ENCODE peak calls at places on chromosome 14, in four cellular contexts. One of them, this sample, is unnamed.

GRCh38 chr14:55302770-55303472 is 31.7 kb downstream of the FBXO34 start:
- DNase-seq in HepG2: no peak
- DNase-seq in K562: no peak
- DNase-seq in GM12878: no peak
- DNase-seq in this sample: no peak

GRCh38 chr14:96746101-96746500 is 51.1 kb upstream of the VRK1 start:
- DNase-seq in HepG2: no peak
- DNase-seq in K562: no peak
- DNase-seq in GM12878: no peak
- DNase-seq in this sample: no peak

GRCh38 chr14:33736299-33736698 is 214.6 kb downstream of the EGLN3 start:
- DNase-seq in HepG2: no peak
- DNase-seq in K562: no peak
- DNase-seq in GM12878: no peak
- DNase-seq in this sample: no peak

GRCh38 chr14:63986789-63987533 is 134.2 kb downstream of the SYNE2 start:
- DNase-seq in HepG2: no peak
- DNase-seq in K562: no peak
- DNase-seq in GM12878: no peak
- DNase-seq in this sample: no peak

GRCh38 chr14:53964249-53964648 is 7.6 kb upstream of the BMP4 start:
- DNase-seq in HepG2: no peak
- DNase-seq in K562: no peak
- DNase-seq in GM12878: no peak
- DNase-seq in this sample: no peak

GRCh38 chr14:73785834-73786631 is 65.6 kb upstream of the PTGR2 start:
- DNase-seq in HepG2: peak
- DNase-seq in K562: peak
- DNase-seq in GM12878: no peak
- DNase-seq in this sample: peak

GRCh38 chr14:32761381-32761968 is 177.2 kb upstream of the NPAS3 start:
- DNase-seq in HepG2: no peak
- DNase-seq in K562: no peak
- DNase-seq in GM12878: no peak
- DNase-seq in this sample: no peak

GRCh38 chr14:72753879-72754400 is 140.0 kb downstream of the DPF3 start:
- DNase-seq in HepG2: no peak
- DNase-seq in K562: no peak
- DNase-seq in GM12878: no peak
- DNase-seq in this sample: no peak

GRCh38 chr14:64184103-64184729 is 110.0 kb downstream of the ESR2 start:
- DNase-seq in HepG2: no peak
- DNase-seq in K562: no peak
- DNase-seq in GM12878: no peak
- DNase-seq in this sample: no peak

GRCh38 chr14:23910081-23910875 is 43.3 kb upstream of the DHRS4 start:
- DNase-seq in HepG2: peak
- DNase-seq in K562: peak
- DNase-seq in GM12878: no peak
- DNase-seq in this sample: peak

GRCh38 chr14:101191882-101192660 is 288.5 kb upstream of the RTL1 start:
- DNase-seq in HepG2: no peak
- DNase-seq in K562: no peak
- DNase-seq in GM12878: no peak
- DNase-seq in this sample: no peak

GRCh38 chr14:22996823-22997301 is 13.1 kb downstream of the C14orf93 start:
- DNase-seq in HepG2: no peak
- DNase-seq in K562: no peak
- DNase-seq in GM12878: no peak
- DNase-seq in this sample: no peak

GRCh38 chr14:91996951-91997371 is 42.9 kb downstream of the TRIP11 start:
- DNase-seq in HepG2: peak
- DNase-seq in K562: peak
- DNase-seq in GM12878: no peak
- DNase-seq in this sample: no peak

GRCh38 chr14:67533754-67534085 is 630 bp downstream of the PLEKHH1 start:
- DNase-seq in HepG2: no peak
- DNase-seq in K562: no peak
- DNase-seq in GM12878: no peak
- DNase-seq in this sample: no peak

GRCh38 chr14:70269582-70269981 is 80.8 kb upstream of the SLC8A3 start:
- DNase-seq in HepG2: no peak
- DNase-seq in K562: no peak
- DNase-seq in GM12878: no peak
- DNase-seq in this sample: no peak

GRCh38 chr14:64708148-64709004 is 4.2 kb downstream of the PLEKHG3 start:
- DNase-seq in HepG2: no peak
- DNase-seq in K562: no peak
- DNase-seq in GM12878: no peak
- DNase-seq in this sample: peak

GRCh38 chr14:66330916-66331315 is 155.3 kb upstream of the CCDC196 start:
- DNase-seq in HepG2: no peak
- DNase-seq in K562: no peak
- DNase-seq in GM12878: no peak
- DNase-seq in this sample: no peak

GRCh38 chr14:100160534-100160916 is 1.1 kb upstream of the DEGS2 start:
- DNase-seq in HepG2: no peak
- DNase-seq in K562: no peak
- DNase-seq in GM12878: no peak
- DNase-seq in this sample: no peak

GRCh38 chr14:23365353-23366162 is 586 bp upstream of the EFS start:
- DNase-seq in HepG2: no peak
- DNase-seq in K562: no peak
- DNase-seq in GM12878: no peak
- DNase-seq in this sample: peak

GRCh38 chr14:76759589-76759988 is 1.7 kb upstream of the VASH1 start:
- DNase-seq in HepG2: no peak
- DNase-seq in K562: peak
- DNase-seq in GM12878: no peak
- DNase-seq in this sample: peak

GRCh38 chr14:54673193-54674121 is 106.5 kb downstream of the SAMD4A start:
- DNase-seq in HepG2: no peak
- DNase-seq in K562: peak
- DNase-seq in GM12878: no peak
- DNase-seq in this sample: no peak

GRCh38 chr14:78933948-78934524 is 763.9 kb downstream of the NRXN3 start:
- DNase-seq in HepG2: peak
- DNase-seq in K562: peak
- DNase-seq in GM12878: no peak
- DNase-seq in this sample: no peak

GRCh38 chr14:95140060-95140858 is 17.1 kb downstream of the DICER1 start:
- DNase-seq in HepG2: no peak
- DNase-seq in K562: no peak
- DNase-seq in GM12878: no peak
- DNase-seq in this sample: no peak

GRCh38 chr14:73125169-73125588 is 11.1 kb upstream of the PSEN1 start:
- DNase-seq in HepG2: no peak
- DNase-seq in K562: no peak
- DNase-seq in GM12878: no peak
- DNase-seq in this sample: no peak

GRCh38 chr14:51610766-51611165 is 40.9 kb upstream of the FRMD6 start:
- DNase-seq in HepG2: no peak
- DNase-seq in K562: no peak
- DNase-seq in GM12878: no peak
- DNase-seq in this sample: no peak

GRCh38 chr14:89495718-89496117 is 78.7 kb upstream of the FOXN3 start:
- DNase-seq in HepG2: no peak
- DNase-seq in K562: no peak
- DNase-seq in GM12878: no peak
- DNase-seq in this sample: no peak

GRCh38 chr14:72904840-72905561 is 11.1 kb upstream of the DPF3 start:
- DNase-seq in HepG2: peak
- DNase-seq in K562: peak
- DNase-seq in GM12878: no peak
- DNase-seq in this sample: peak

GRCh38 chr14:64923015-64923414 is 8.8 kb downstream of the CHURC1 start:
- DNase-seq in HepG2: no peak
- DNase-seq in K562: no peak
- DNase-seq in GM12878: no peak
- DNase-seq in this sample: no peak

GRCh38 chr14:73591690-73592448 is at the start of gene ACOT4:
- DNase-seq in HepG2: no peak
- DNase-seq in K562: no peak
- DNase-seq in GM12878: no peak
- DNase-seq in this sample: peak

GRCh38 chr14:22315336-22315735 is 273.7 kb downstream of the DAD1 start:
- DNase-seq in HepG2: no peak
- DNase-seq in K562: no peak
- DNase-seq in GM12878: no peak
- DNase-seq in this sample: no peak

GRCh38 chr14:95511687-95512086 is 4.8 kb downstream of the SYNE3 start:
- DNase-seq in HepG2: no peak
- DNase-seq in K562: no peak
- DNase-seq in GM12878: no peak
- DNase-seq in this sample: no peak

GRCh38 chr14:65229431-65230286 is 127.3 kb upstream of the MAX start:
- DNase-seq in HepG2: peak
- DNase-seq in K562: peak
- DNase-seq in GM12878: no peak
- DNase-seq in this sample: peak

GRCh38 chr14:67358914-67359313 is 690 bp downstream of the ATP6V1D start:
- DNase-seq in HepG2: no peak
- DNase-seq in K562: no peak
- DNase-seq in GM12878: no peak
- DNase-seq in this sample: no peak

GRCh38 chr14:102878174-102878969 is 44.1 kb upstream of the AMN start:
- DNase-seq in HepG2: no peak
- DNase-seq in K562: no peak
- DNase-seq in GM12878: no peak
- DNase-seq in this sample: peak
- TF ChIP-seq CREM in HepG2: no peak
- TF ChIP-seq CREM in K562: no peak
- TF ChIP-seq CREM in GM12878: no peak
- TF ChIP-seq CREM in this sample: no peak

DNA sequence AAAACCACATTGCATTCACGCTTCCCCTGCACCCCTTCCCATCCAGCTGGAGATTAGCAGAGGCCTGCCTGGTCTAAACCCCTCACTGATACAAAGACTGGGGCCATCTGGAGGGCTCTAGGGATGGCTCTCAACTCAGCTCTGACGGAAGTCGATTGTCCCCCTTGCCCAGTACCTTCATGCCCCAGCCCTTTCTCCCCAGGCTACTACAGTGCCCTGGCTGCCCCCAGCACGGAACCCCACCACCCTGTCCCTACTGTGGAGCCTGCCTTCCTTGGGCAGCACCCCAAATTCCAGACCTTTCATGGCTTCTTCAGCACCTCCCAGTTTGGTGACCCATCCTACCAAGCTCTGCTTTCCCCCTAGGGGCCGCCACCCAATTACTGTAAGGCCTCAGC is 25.6 kb downstream of the ZFP36L1 start:
- DNase-seq in HepG2: no peak
- DNase-seq in K562: no peak
- DNase-seq in GM12878: no peak
- DNase-seq in this sample: no peak
- TF ChIP-seq CTCF in HepG2: no peak
- TF ChIP-seq CTCF in K562: peak
- TF ChIP-seq CTCF in GM12878: no peak
- TF ChIP-seq CTCF in this sample: no peak

GRCh38 chr14:35821546-35822411 is 4.4 kb upstream of the BRMS1L start:
- DNase-seq in HepG2: peak
- DNase-seq in K562: peak
- DNase-seq in GM12878: no peak
- DNase-seq in this sample: no peak

GRCh38 chr14:35814371-35815005 is 5.4 kb upstream of the RALGAPA1 start:
- DNase-seq in HepG2: peak
- DNase-seq in K562: peak
- DNase-seq in GM12878: no peak
- DNase-seq in this sample: peak

GRCh38 chr14:35822501-35822900 is 3.6 kb upstream of the BRMS1L start:
- DNase-seq in HepG2: no peak
- DNase-seq in K562: no peak
- DNase-seq in GM12878: no peak
- DNase-seq in this sample: no peak

GRCh38 chr14:35818346-35819115 is 7.6 kb upstream of the BRMS1L start:
- DNase-seq in HepG2: peak
- DNase-seq in K562: peak
- DNase-seq in GM12878: no peak
- DNase-seq in this sample: no peak

GRCh38 chr14:35819591-35820540 is 6.3 kb upstream of the BRMS1L start:
- DNase-seq in HepG2: no peak
- DNase-seq in K562: no peak
- DNase-seq in GM12878: no peak
- DNase-seq in this sample: no peak
- TF ChIP-seq CREM in HepG2: no peak
- TF ChIP-seq CREM in K562: no peak
- TF ChIP-seq CREM in GM12878: no peak
- TF ChIP-seq CREM in this sample: no peak

GRCh38 chr14:104001003-104001402 is 58.7 kb upstream of the RD3L start:
- DNase-seq in HepG2: peak
- DNase-seq in K562: peak
- DNase-seq in GM12878: no peak
- DNase-seq in this sample: peak
- TF ChIP-seq CTCF in HepG2: peak
- TF ChIP-seq CTCF in K562: peak
- TF ChIP-seq CTCF in GM12878: peak
- TF ChIP-seq CTCF in this sample: peak

DNA sequence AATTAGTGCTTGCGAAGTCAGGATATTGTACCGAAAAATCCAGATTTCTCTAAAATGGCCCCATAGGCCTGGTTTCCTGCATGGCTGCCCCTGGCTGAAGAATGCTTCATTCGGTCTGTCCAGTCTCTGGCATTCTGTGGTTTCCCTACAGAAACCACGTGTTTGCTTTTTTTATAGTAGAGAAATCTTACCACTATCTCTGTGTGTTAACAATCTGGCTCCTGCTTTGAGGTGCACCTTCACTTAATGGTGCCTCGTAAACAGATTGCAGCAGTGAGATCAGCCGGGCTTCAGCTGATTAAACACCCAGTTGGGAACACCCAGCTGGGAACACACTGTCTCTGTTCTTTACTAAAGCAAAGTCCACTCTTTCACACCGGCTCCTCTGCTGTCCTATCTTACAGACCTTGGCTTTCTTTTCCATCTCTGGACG is 6.7 kb upstream of the DNAAF2 start:
- DNase-seq in HepG2: peak
- DNase-seq in K562: no peak
- DNase-seq in GM12878: no peak
- DNase-seq in this sample: no peak
- TF ChIP-seq CREM in HepG2: peak
- TF ChIP-seq CREM in K562: no peak
- TF ChIP-seq CREM in GM12878: no peak
- TF ChIP-seq CREM in this sample: no peak

GRCh38 chr14:71403673-71404072 is 496.4 kb downstream of the PCNX1 start:
- DNase-seq in HepG2: peak
- DNase-seq in K562: no peak
- DNase-seq in GM12878: peak
- DNase-seq in this sample: no peak
- TF ChIP-seq CTCF in HepG2: peak
- TF ChIP-seq CTCF in K562: no peak
- TF ChIP-seq CTCF in GM12878: peak
- TF ChIP-seq CTCF in this sample: no peak

DNA sequence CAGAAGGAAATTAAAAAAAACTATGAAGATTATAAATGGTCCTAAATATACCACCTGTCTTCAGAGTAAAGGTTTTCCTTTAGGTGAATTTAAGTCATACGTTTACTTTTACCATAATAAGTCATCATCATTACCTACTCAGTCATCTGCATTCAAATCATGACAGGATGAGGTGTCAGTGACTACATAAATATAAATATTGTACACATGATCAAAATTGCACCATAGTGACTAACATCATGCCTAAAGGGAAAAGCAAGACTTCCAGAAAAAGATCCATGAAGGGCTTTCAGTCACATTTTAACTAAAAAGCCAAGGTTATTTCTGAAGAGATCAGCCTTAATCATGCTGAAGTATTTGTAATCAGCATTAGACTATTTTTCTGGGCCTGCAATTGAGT is 759.9 kb upstream of the FLRT2 start:
- DNase-seq in HepG2: no peak
- DNase-seq in K562: no peak
- DNase-seq in GM12878: no peak
- DNase-seq in this sample: no peak
- TF ChIP-seq CREM in HepG2: no peak
- TF ChIP-seq CREM in K562: no peak
- TF ChIP-seq CREM in GM12878: no peak
- TF ChIP-seq CREM in this sample: no peak